ENCODE peak calls at places on chromosomes 6 and 20, in seven cellular contexts. Y is WTC11; E is CD8-positive, alpha-beta T cell; I is HFFc6; H is hepatocyte; R is neural crest cell; S is A549. X is an unnamed sample.
A peak's percentile ranks its signal among the peaks of the same experiment; 100 is the strongest.

GRCh38 chr6:37433657-37434271 is 743 bp downstream of the CMTR1 start:
- DNase-seq in Y (no peak), E (peak; percentile 16), I (peak; percentile 12), H (peak; percentile 15), R (no peak), S (no peak), X (no peak)

GRCh38 chr6:111087106-111087835 is at the start of gene SLC16A10:
- DNase-seq in Y (peak; percentile 82), E (peak; percentile 75), I (no peak), H (peak; percentile 89), R (peak; percentile 62), S (peak; percentile 35), X (peak; percentile 83)

GRCh38 chr20:47606414-47607207 is 104.9 kb downstream of the NCOA3 start:
- DNase-seq in Y (no peak), E (no peak), I (no peak), H (no peak), R (no peak), S (no peak), X (no peak)

GRCh38 chr6:3746119-3746691 is 5.3 kb downstream of the PXDC1 start:
- DNase-seq in Y (no peak), E (no peak), I (no peak), H (no peak), R (no peak), S (no peak), X (no peak)

GRCh38 chr6:3755637-3756515 is 4.4 kb upstream of the PXDC1 start:
- DNase-seq in Y (no peak), E (no peak), I (no peak), H (no peak), R (no peak), S (no peak), X (no peak)

GRCh38 chr6:67221226-67221625 is 1413.9 kb upstream of the ADGRB3 start:
- DNase-seq in Y (no peak), E (no peak), I (no peak), H (no peak), R (no peak), S (no peak), X (no peak)

GRCh38 chr20:31967830-31968249 is at the start of gene XKR7:
- DNase-seq in Y (peak; percentile 62), E (no peak), I (no peak), H (no peak), R (peak; percentile 23), S (no peak), X (no peak)

GRCh38 chr6:90500458-90500857 is 86.4 kb downstream of the MAP3K7 start:
- DNase-seq in Y (no peak), E (no peak), I (no peak), H (no peak), R (no peak), S (no peak), X (no peak)

GRCh38 chr20:47280228-47280627 is 76.3 kb downstream of the ZMYND8 start:
- DNase-seq in Y (no peak), E (no peak), I (no peak), H (no peak), R (no peak), S (no peak), X (no peak)

GRCh38 chr6:69427882-69428281 is 368.9 kb downstream of the LMBRD1 start:
- DNase-seq in Y (no peak), E (no peak), I (no peak), H (no peak), R (no peak), S (no peak), X (no peak)

GRCh38 chr6:16776394-16777017 is 15.2 kb upstream of the ATXN1 start:
- DNase-seq in Y (no peak), E (no peak), I (no peak), H (no peak), R (no peak), S (no peak), X (no peak)

GRCh38 chr20:22560817-22561216 is 23.6 kb downstream of the FOXA2 start:
- DNase-seq in Y (peak; percentile 63), E (no peak), I (no peak), H (no peak), R (no peak), S (no peak), X (no peak)

GRCh38 chr6:79813854-79814477 is 133.4 kb downstream of the ELOVL4 start:
- DNase-seq in Y (peak; percentile 85), E (peak; percentile 32), I (peak; percentile 64), H (peak; percentile 83), R (peak; percentile 87), S (peak; percentile 8), X (peak; percentile 70)

GRCh38 chr6:138912308-138912707 is 75.7 kb downstream of the REPS1 start:
- DNase-seq in Y (no peak), E (no peak), I (no peak), H (no peak), R (no peak), S (no peak), X (no peak)

GRCh38 chr6:44788387-44788981 is 401.0 kb downstream of the CDC5L start:
- DNase-seq in Y (no peak), E (no peak), I (peak; percentile 2), H (no peak), R (no peak), S (no peak), X (no peak)

GRCh38 chr20:13325033-13325432 is 104.0 kb downstream of the ISM1 start:
- DNase-seq in Y (peak; percentile 78), E (no peak), I (peak; percentile 6), H (peak; percentile 39), R (no peak), S (peak; percentile 33), X (no peak)

GRCh38 chr20:38651154-38651553 is 49.5 kb downstream of the ARHGAP40 start:
- DNase-seq in Y (no peak), E (no peak), I (no peak), H (no peak), R (no peak), S (no peak), X (no peak)

GRCh38 chr20:38651562-38651961 is 50.0 kb downstream of the ARHGAP40 start:
- DNase-seq in Y (no peak), E (no peak), I (no peak), H (no peak), R (no peak), S (no peak), X (no peak)

GRCh38 chr20:38650010-38650409 is 48.4 kb downstream of the ARHGAP40 start:
- DNase-seq in Y (no peak), E (no peak), I (no peak), H (no peak), R (no peak), S (no peak), X (no peak)

GRCh38 chr20:38645980-38646858 is 44.6 kb downstream of the ARHGAP40 start:
- DNase-seq in Y (peak; percentile 91), E (peak; percentile 89), I (peak; percentile 43), H (peak; percentile 84), R (peak; percentile 84), S (peak; percentile 86), X (peak; percentile 87)

DNA sequence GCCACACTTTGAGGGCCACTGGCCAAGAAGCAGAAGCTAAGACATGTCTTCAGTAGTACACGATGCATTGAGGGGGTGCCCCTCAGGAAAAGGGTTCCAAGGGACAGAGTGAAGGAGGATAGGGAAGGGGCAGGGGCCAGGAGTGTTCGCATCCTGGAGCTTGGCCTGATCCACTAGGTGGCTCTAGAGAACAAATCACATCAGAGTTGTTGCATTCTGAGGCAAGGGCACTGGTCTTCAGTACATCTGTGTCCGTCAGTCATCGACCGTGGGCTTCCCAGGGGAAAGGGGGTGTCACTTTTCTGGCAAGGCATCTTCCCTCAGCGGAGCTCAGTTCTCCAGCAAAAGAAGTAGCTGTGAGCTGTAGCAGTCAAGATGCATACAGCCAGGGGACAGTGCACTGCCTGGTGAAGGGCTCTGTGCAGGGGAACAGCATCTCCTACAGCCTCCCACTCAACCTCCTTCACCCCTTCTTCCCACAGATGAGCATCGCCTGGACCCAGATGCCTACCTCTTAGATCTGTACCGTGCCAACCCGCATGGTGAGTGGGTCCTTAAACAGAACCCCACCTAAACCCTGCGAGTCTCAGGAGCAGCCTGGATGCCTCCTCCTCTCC is 47.8 kb downstream of the ARHGAP40 start:
- DNase-seq in Y (peak; percentile 56), E (no peak), I (peak; percentile 23), H (peak; percentile 57), R (peak; percentile 28), S (no peak), X (no peak)
- TF ChIP-seq CTCF in Y (no peak), E (no peak), I (peak; percentile 74), H (peak; percentile 57), R (peak; percentile 50), S (peak; percentile 58), X (peak; percentile 52)

DNA sequence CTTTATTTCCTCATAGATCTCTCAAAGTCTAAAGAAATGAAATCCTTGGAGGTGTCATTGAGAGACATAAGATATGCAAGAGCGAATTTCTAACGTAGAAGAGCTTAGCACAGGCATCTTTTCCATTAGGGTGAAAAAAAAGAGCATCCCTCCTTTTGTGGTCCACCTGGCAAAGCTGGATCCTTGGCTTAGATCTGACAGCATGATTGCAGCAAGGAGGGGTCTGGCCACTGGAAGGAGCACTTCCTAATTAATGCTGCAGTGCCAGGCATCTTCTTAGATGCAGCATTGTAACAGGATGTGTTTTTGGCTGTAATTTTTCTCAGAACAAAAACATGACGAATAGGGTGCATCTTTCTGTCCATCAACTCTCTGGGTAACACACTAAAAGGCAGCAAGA is 60.1 kb upstream of the TFAP2D start:
- DNase-seq in Y (no peak), E (no peak), I (no peak), H (no peak), R (no peak), S (no peak), X (no peak)
- TF ChIP-seq CTCF in Y (no peak), E (no peak), I (no peak), H (no peak), R (no peak), S (no peak), X (no peak)

DNA sequence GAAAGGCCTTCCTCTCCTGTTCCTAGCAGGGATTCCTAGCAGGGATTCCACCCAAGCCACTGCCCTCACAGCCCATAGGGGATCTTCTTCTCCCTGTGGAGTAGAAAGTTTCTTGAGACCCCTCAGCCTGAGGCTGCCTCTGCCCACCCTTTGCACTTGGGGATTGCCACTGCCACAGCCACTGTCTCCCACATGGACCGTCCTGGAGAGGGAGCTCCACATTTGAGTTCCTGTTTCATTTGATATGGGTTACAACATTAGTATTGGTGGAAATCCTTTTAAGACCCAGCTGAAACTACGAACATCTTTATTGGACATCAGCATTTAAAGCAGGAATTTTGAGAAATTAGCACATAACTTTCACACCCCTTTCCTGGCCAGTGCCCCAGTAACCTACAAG is 25.6 kb downstream of the HLA-G start:
- DNase-seq in Y (no peak), E (no peak), I (no peak), H (no peak), R (no peak), S (no peak), X (no peak)
- TF ChIP-seq CTCF in Y (no peak), E (no peak), I (no peak), H (peak; percentile 7), R (no peak), S (no peak), X (no peak)

DNA sequence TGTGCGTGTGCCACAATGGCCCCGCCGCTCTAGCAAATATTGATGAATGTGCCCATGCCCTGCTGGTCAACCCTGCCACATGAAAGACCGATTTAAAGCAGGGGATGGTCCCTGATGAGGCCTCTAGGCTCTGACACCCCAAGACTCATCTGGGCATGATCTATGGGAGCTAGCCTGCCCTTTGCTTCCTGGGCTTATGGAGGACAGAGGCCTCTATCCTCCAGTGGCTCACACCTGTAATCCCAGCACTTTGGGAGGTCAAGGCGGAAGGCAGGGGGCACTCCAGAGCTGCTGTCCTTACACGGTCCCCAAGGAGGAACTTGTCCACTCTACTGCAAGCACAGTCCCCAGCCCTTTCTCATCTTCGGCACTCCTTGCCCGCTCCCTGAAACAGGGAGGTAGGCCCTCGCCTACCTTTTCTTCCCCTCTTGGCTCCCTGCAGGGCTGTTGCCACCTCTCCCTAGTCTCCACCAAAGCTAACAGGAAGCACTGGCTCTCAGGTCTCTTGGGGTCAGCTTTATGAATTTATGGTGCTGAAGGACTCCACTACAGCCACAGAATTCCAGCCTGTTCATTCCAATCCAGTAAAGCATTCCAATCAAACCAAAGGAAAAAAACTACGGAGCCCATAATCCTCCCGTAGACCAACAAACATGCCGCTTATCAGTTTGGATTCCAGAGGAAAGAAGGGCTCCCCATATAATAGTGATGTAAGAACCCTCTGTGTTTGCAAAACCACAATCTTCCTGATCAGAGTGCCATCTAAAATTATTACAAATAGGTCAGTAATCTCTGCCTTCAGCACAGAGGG is 48.7 kb upstream of the FOXQ1 start:
- DNase-seq in Y (peak; percentile 51), E (no peak), I (peak; percentile 1), H (peak; percentile 44), R (no peak), S (no peak), X (no peak)
- TF ChIP-seq CTCF in Y (no peak), E (no peak), I (peak; percentile 35), H (no peak), R (no peak), S (no peak), X (no peak)